ENCODE peak calls at places on chromosome 12, in ten cellular contexts. I is stomach, H is cardiac muscle cell, B is GM23338, S is non-pigmented ciliary epithelial cell, A is mesenchymal stem cell, V is NCI-H1092, G is substantia nigra, N is IMR-90, J is hippocampal formation. K is an unnamed sample.

GRCh38 chr12:131312793-131313545 is 359.3 kb downstream of the ADGRD1 start:
- DNase-seq in V (no peak), G (no peak), J (no peak), N (no peak), A (no peak), H (no peak), B (no peak), I (no peak), S (no peak), K (no peak)

GRCh38 chr12:117342247-117342646 is 19.2 kb downstream of the NOS1 start:
- DNase-seq in H (no peak), S (no peak), G (no peak), A (no peak), V (no peak), B (no peak), J (no peak), N (no peak), I (no peak), K (no peak)

GRCh38 chr12:132270969-132271754 is 58.2 kb downstream of the GALNT9 start:
- DNase-seq in B (no peak), J (no peak), N (no peak), S (no peak), V (no peak), H (no peak), A (no peak), G (no peak), I (no peak), K (no peak)

GRCh38 chr12:81224626-81225025 is 146.7 kb downstream of the ACSS3 start:
- DNase-seq in J (no peak), N (no peak), S (no peak), I (no peak), A (no peak), V (no peak), G (no peak), B (no peak), H (no peak), K (no peak)

GRCh38 chr12:120640840-120641833 is 711 bp downstream of the CABP1 start:
- DNase-seq in G (no peak), A (peak; percentile 58), B (peak; percentile 91), J (no peak), H (peak; percentile 66), N (peak; percentile 46), V (no peak), S (no peak), I (peak; percentile 66), K (peak; percentile 49)

GRCh38 chr12:3313066-3313465 is 177.9 kb upstream of the PRMT8 start:
- DNase-seq in N (peak; percentile 88), B (no peak), S (no peak), I (no peak), A (peak; percentile 45), V (no peak), H (no peak), J (no peak), G (no peak), K (no peak)

GRCh38 chr12:131261906-131262305 is 308.2 kb downstream of the ADGRD1 start:
- DNase-seq in V (no peak), I (no peak), J (no peak), B (no peak), H (no peak), S (no peak), A (no peak), N (no peak), G (no peak), K (no peak)

GRCh38 chr12:123660328-123660727 is 10.6 kb upstream of the TCTN2 start:
- DNase-seq in S (peak; percentile 73), V (no peak), A (peak; percentile 79), J (no peak), I (no peak), G (no peak), H (peak; percentile 86), N (peak; percentile 85), B (no peak), K (no peak)

GRCh38 chr12:124686885-124687694 is 119.7 kb upstream of the NCOR2 start:
- DNase-seq in S (no peak), N (no peak), I (no peak), J (no peak), B (no peak), G (no peak), A (no peak), H (no peak), V (no peak), K (no peak)

GRCh38 chr12:1807489-1807888 is 12.9 kb upstream of the LRTM2 start:
- DNase-seq in B (no peak), J (no peak), N (no peak), I (no peak), V (no peak), S (no peak), H (no peak), A (no peak), G (no peak), K (no peak)

GRCh38 chr12:108575199-108575912 is 13.0 kb downstream of the ISCU start:
- DNase-seq in J (no peak), I (no peak), V (no peak), A (no peak), N (no peak), H (peak; percentile 25), G (no peak), S (no peak), B (no peak), K (no peak)

GRCh38 chr12:51012570-51013236 is 13.5 kb downstream of the SLC11A2 start:
- DNase-seq in A (no peak), I (no peak), H (peak; percentile 8), V (no peak), N (no peak), B (no peak), G (no peak), S (no peak), J (no peak), K (no peak)

GRCh38 chr12:113222730-113223531 is 1.7 kb downstream of the TPCN1 start:
- DNase-seq in A (peak; percentile 99), V (peak; percentile 74), S (peak; percentile 71), G (no peak), N (peak; percentile 92), J (peak; percentile 40), B (peak; percentile 40), H (peak; percentile 93), I (peak; percentile 74), K (peak; percentile 89)

GRCh38 chr12:65668981-65669695 is 155.1 kb upstream of the HMGA2 start:
- DNase-seq in G (no peak), A (peak; percentile 49), I (no peak), J (no peak), S (no peak), H (peak; percentile 50), N (peak; percentile 47), V (no peak), B (no peak), K (no peak)

GRCh38 chr12:101671157-101671791 is 26.2 kb upstream of the CHPT1 start:
- DNase-seq in H (no peak), J (peak; percentile 23), V (no peak), S (no peak), A (no peak), B (no peak), G (no peak), I (peak; percentile 38), N (no peak), K (peak; percentile 27)

GRCh38 chr12:17975763-17976162 is 114.2 kb downstream of the RERGL start:
- DNase-seq in I (no peak), B (no peak), V (no peak), H (no peak), G (no peak), J (no peak), A (no peak), S (no peak), N (no peak), K (no peak)

GRCh38 chr12:9866786-9867379 is 2.3 kb downstream of the CLEC2B start:
- DNase-seq in V (no peak), B (no peak), A (no peak), S (no peak), N (no peak), I (no peak), H (no peak), J (no peak), G (no peak), K (no peak)